ENCODE peak calls at places on chromosomes 1 and 21, in seven cellular contexts. S is mucosa of descending colon; V is Peyer's patch; C is CD8-positive, alpha-beta T cell; Z is ovary; J is nephron progenitor cell; M is body of pancreas. R is an unnamed sample.

GRCh38 chr1:14778882-14779594 is 180.6 kb downstream of the KAZN start:
- DNase-seq in S (no peak), V (no peak), C (no peak), Z (no peak), J (peak), M (peak), R (peak)

GRCh38 chr1:228066891-228067654 is 15.4 kb upstream of the ARF1 start:
- DNase-seq in S (no peak), V (peak), C (no peak), Z (no peak), J (no peak), M (no peak), R (no peak)

GRCh38 chr1:206117151-206117948 is at the start of gene AVPR1B:
- DNase-seq in S (peak), V (peak), C (no peak), Z (no peak), J (peak), M (peak), R (no peak)

GRCh38 chr1:60833173-60833572 is 249.2 kb upstream of the NFIA start:
- DNase-seq in S (peak), V (no peak), C (no peak), Z (no peak), J (no peak), M (no peak), R (no peak)

GRCh38 chr1:80417651-80418050 is 1383.1 kb upstream of the ADGRL2 start:
- DNase-seq in S (no peak), V (no peak), C (no peak), Z (no peak), J (no peak), M (no peak), R (no peak)

GRCh38 chr21:42193131-42193671 is 25.7 kb upstream of the ABCG1 start:
- DNase-seq in S (no peak), V (no peak), C (peak), Z (no peak), J (no peak), M (no peak), R (no peak)

GRCh38 chr21:20728691-20729090 is 269.5 kb upstream of the NCAM2 start:
- DNase-seq in S (no peak), V (no peak), C (no peak), Z (no peak), J (no peak), M (no peak), R (no peak)

GRCh38 chr1:198153103-198153502 is 3.7 kb upstream of the NEK7 start:
- DNase-seq in S (no peak), V (no peak), C (no peak), Z (no peak), J (no peak), M (peak), R (no peak)

GRCh38 chr1:94463765-94464330 is 45.7 kb downstream of the ABCD3 start:
- DNase-seq in S (no peak), V (no peak), C (no peak), Z (no peak), J (no peak), M (peak), R (peak)

GRCh38 chr21:41755934-41756773 is 10.7 kb downstream of the RIPK4 start:
- DNase-seq in S (no peak), V (peak), C (no peak), Z (no peak), J (no peak), M (no peak), R (no peak)

GRCh38 chr21:39251326-39251725 is 62.1 kb downstream of the BRWD1 start:
- DNase-seq in S (no peak), V (no peak), C (no peak), Z (no peak), J (no peak), M (no peak), R (no peak)

GRCh38 chr1:160711528-160712311 is at the start of gene CD48:
- DNase-seq in S (no peak), V (no peak), C (no peak), Z (no peak), J (no peak), M (no peak), R (no peak)

GRCh38 chr1:9191216-9191615 is 43.4 kb upstream of the H6PD start:
- DNase-seq in S (no peak), V (no peak), C (no peak), Z (no peak), J (no peak), M (no peak), R (no peak)

GRCh38 chr1:218390625-218391024 is 45.5 kb downstream of the TGFB2 start:
- DNase-seq in S (no peak), V (no peak), C (no peak), Z (no peak), J (no peak), M (no peak), R (no peak)

GRCh38 chr1:230385173-230385480 is 41.0 kb downstream of the PGBD5 start:
- DNase-seq in S (no peak), V (no peak), C (no peak), Z (no peak), J (no peak), M (no peak), R (no peak)

GRCh38 chr1:156951371-156951770 is 30.9 kb downstream of the LRRC71 start:
- DNase-seq in S (no peak), V (no peak), C (no peak), Z (no peak), J (no peak), M (no peak), R (no peak)

GRCh38 chr21:41560701-41561158 is 52.8 kb upstream of the TMPRSS2 start:
- DNase-seq in S (peak), V (peak), C (no peak), Z (no peak), J (no peak), M (no peak), R (no peak)

GRCh38 chr1:202063093-202063492 is 52.7 kb downstream of the ELF3 start:
- DNase-seq in S (no peak), V (no peak), C (no peak), Z (no peak), J (no peak), M (no peak), R (no peak)

GRCh38 chr1:244022301-244022700 is 28.8 kb upstream of the ZBTB18 start:
- DNase-seq in S (no peak), V (no peak), C (no peak), Z (no peak), J (no peak), M (no peak), R (no peak)

GRCh38 chr1:209789245-209789644 is 4.9 kb upstream of the C1orf74 start:
- DNase-seq in S (no peak), V (no peak), C (no peak), Z (no peak), J (no peak), M (no peak), R (no peak)

GRCh38 chr1:36510418-36510817 is 27.7 kb upstream of the CSF3R start:
- DNase-seq in S (no peak), V (no peak), C (no peak), Z (no peak), J (no peak), M (no peak), R (no peak)

GRCh38 chr1:56073614-56074356 is 505.6 kb downstream of the PLPP3 start:
- DNase-seq in S (no peak), V (no peak), C (no peak), Z (peak), J (no peak), M (peak), R (no peak)

GRCh38 chr1:58895082-58895481 is 111.2 kb upstream of the JUN start:
- DNase-seq in S (no peak), V (no peak), C (no peak), Z (no peak), J (no peak), M (peak), R (no peak)

GRCh38 chr1:235532350-235532749 is 28.1 kb upstream of the B3GALNT2 start:
- DNase-seq in S (no peak), V (no peak), C (no peak), Z (no peak), J (no peak), M (no peak), R (no peak)

GRCh38 chr21:42847051-42847707 is 32.2 kb downstream of the WDR4 start:
- DNase-seq in S (peak), V (peak), C (no peak), Z (no peak), J (no peak), M (peak), R (no peak)

GRCh38 chr1:167648252-167648849 is 18.3 kb downstream of the RCSD1 start:
- DNase-seq in S (no peak), V (no peak), C (no peak), Z (no peak), J (no peak), M (no peak), R (no peak)

GRCh38 chr1:239896569-239896968 is 195.1 kb upstream of the FMN2 start:
- DNase-seq in S (no peak), V (no peak), C (no peak), Z (no peak), J (no peak), M (no peak), R (no peak)

GRCh38 chr1:181112071-181112929 is 23.8 kb downstream of the IER5 start:
- DNase-seq in S (peak), V (peak), C (no peak), Z (peak), J (no peak), M (peak), R (no peak)

GRCh38 chr21:39087238-39087975 is 95.8 kb downstream of the PSMG1 start:
- DNase-seq in S (no peak), V (no peak), C (no peak), Z (no peak), J (no peak), M (no peak), R (no peak)

GRCh38 chr21:30257773-30258172 is 25.0 kb downstream of the KRTAP24-1 start:
- DNase-seq in S (no peak), V (no peak), C (no peak), Z (no peak), J (peak), M (no peak), R (no peak)

GRCh38 chr1:108880850-108881249 is 4.1 kb downstream of the GPSM2 start:
- DNase-seq in S (no peak), V (no peak), C (no peak), Z (no peak), J (no peak), M (no peak), R (no peak)

GRCh38 chr1:200336111-200336845 is 73.6 kb downstream of the ZNF281 start:
- DNase-seq in S (no peak), V (no peak), C (no peak), Z (no peak), J (no peak), M (no peak), R (no peak)

DNA sequence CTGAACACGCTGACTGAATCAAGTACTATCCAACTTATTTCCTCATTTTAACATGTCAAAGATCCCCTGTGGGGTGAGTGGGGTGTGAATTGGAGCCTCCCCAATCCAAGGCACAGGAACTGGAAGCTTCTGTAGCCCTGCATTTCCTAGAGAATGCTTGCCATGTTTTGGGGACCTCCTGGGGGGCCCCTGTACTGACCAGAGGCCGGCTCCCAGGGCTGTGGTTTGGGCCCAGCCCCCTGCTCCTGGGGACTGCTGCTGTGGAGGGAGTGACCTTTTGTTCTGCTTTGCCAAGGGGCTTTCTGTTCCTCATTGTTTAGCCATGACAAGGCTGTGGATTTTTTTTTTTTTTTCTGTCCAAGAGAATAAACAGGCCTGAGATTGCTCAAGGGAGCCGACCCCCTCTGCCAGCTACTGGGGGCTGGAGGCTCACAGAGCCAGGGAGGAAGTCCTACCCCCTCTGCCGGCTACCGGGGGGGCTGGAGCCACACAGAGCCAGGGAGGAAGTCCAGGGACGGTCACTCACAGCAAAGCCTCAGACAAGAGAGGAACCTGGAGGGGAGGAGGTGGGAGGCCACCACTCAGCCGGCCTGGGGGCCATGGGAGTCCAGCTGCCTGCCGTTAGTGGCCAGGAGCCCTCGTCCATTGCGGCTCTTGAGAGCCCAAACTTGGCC is 17.4 kb downstream of the TNFRSF1B start:
- DNase-seq in S (peak), V (peak), C (no peak), Z (peak), J (peak), M (peak), R (no peak)
- TF ChIP-seq CTCF in S (no peak), V (no peak), C (no peak), Z (peak), J (no peak), M (peak), R (no peak)

GRCh38 chr1:2134232-2134603 is 60.4 kb downstream of the FAAP20 start:
- DNase-seq in S (no peak), V (no peak), C (no peak), Z (no peak), J (no peak), M (no peak), R (no peak)

GRCh38 chr1:2135866-2136265 is 58.7 kb downstream of the FAAP20 start:
- DNase-seq in S (no peak), V (peak), C (no peak), Z (no peak), J (no peak), M (no peak), R (no peak)

GRCh38 chr1:2134604-2135307 is 59.8 kb downstream of the FAAP20 start:
- DNase-seq in S (peak), V (peak), C (no peak), Z (no peak), J (no peak), M (peak), R (no peak)

GRCh38 chr1:2136386-2136821 is 58.2 kb downstream of the FAAP20 start:
- DNase-seq in S (no peak), V (peak), C (no peak), Z (no peak), J (no peak), M (no peak), R (no peak)

GRCh38 chr1:2135425-2135824 is 59.1 kb downstream of the FAAP20 start:
- DNase-seq in S (no peak), V (peak), C (no peak), Z (peak), J (peak), M (peak), R (no peak)
- TF ChIP-seq CTCF in S (no peak), V (no peak), C (no peak), Z (no peak), J (no peak), M (no peak), R (no peak)

GRCh38 chr1:203422656-203423055 is 53.0 kb upstream of the PRELP start:
- DNase-seq in S (no peak), V (no peak), C (no peak), Z (no peak), J (no peak), M (no peak), R (no peak)

GRCh38 chr1:203424285-203424684 is 51.3 kb upstream of the PRELP start:
- DNase-seq in S (no peak), V (no peak), C (no peak), Z (no peak), J (no peak), M (no peak), R (no peak)

GRCh38 chr1:203421246-203421645 is 54.4 kb upstream of the PRELP start:
- DNase-seq in S (no peak), V (no peak), C (no peak), Z (no peak), J (no peak), M (no peak), R (no peak)

GRCh38 chr1:203420220-203420705 is 55.3 kb upstream of the PRELP start:
- DNase-seq in S (no peak), V (no peak), C (no peak), Z (no peak), J (no peak), M (no peak), R (no peak)

GRCh38 chr1:203422116-203422515 is 53.5 kb upstream of the PRELP start:
- DNase-seq in S (no peak), V (no peak), C (no peak), Z (no peak), J (no peak), M (no peak), R (no peak)
- TF ChIP-seq CTCF in S (no peak), V (no peak), C (no peak), Z (no peak), J (no peak), M (no peak), R (no peak)

DNA sequence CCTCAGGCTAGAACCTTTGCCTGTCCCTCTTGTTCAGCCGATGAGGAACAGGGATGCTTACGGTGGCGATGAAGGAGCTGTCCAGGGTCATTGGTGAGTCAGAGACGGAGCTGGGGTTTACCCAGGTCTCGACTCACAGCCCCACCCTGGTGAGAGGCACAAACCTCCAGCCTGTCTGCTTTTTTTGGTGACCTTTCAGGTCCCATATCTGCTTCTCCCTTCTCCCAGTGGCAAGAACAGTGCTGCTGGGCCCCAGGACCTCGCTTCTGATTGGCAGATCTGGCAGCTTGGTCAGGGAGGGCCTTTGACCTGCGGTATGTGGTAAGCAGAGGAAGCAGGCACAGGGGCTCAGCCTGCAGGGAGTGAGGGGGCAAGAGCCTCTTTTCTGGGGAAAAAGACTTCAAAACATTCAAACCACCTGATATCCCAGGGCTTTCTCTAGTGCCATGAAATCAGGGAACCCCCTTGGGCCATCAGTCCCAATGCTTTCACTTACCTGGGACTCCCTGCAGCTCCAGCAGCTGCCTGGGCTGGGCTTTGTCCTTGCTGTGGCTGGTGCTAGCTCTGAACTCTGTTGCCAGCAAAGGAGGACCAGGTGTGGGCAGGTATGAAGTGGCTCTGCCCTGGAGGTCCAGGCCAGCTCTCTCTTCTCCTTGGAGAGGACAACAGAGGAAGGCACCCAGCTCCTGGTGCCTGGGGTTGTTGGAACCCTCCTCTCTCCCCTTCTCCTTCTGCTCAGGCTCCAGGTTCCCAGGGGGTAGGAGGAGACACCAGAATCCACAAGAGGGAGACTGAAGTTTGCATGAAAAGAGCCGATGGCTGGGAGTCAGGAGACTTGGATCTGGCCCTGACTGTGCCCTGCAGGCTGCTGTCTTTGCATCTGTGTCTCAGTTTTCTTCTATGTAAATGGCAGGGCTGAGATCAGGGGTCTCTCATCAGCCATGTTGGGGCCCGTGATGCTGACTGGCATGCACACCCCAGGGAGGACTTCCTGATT is 41.4 kb downstream of the TRIM62 start:
- DNase-seq in S (no peak), V (peak), C (no peak), Z (no peak), J (no peak), M (no peak), R (no peak)
- TF ChIP-seq CTCF in S (no peak), V (no peak), C (no peak), Z (no peak), J (no peak), M (no peak), R (no peak)

DNA sequence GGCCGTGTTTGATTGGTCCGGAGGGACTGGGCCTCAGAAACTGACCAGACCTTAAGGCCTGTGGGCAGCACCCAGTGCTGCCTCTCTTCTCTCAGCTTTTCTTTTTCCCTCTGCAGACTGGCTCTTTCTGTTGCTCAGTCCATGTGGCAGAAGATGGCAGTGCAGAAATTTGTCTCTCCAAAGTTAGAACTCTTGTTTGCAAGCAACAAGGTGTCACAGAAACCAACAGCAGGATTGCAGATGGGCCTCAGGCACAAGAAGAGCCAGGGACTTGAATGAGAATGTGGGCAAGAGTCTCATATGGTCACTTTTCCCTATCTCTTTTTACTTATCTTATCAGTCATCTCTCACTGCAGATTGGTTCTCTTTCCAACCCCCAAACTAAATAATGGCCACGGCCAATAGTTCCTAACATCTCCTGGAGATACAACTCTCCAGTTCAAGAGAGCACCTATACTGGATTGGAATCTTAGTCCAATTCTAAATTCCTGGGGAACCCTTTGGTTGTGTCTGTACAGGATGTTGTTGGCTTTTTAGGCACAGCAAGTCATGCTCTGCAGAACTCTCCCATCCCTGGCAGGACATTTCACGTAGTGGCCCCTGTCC is 95.4 kb upstream of the RALGPS2 start:
- DNase-seq in S (no peak), V (no peak), C (no peak), Z (no peak), J (no peak), M (no peak), R (no peak)
- TF ChIP-seq CTCF in S (no peak), V (no peak), C (no peak), Z (no peak), J (no peak), M (no peak), R (no peak)

DNA sequence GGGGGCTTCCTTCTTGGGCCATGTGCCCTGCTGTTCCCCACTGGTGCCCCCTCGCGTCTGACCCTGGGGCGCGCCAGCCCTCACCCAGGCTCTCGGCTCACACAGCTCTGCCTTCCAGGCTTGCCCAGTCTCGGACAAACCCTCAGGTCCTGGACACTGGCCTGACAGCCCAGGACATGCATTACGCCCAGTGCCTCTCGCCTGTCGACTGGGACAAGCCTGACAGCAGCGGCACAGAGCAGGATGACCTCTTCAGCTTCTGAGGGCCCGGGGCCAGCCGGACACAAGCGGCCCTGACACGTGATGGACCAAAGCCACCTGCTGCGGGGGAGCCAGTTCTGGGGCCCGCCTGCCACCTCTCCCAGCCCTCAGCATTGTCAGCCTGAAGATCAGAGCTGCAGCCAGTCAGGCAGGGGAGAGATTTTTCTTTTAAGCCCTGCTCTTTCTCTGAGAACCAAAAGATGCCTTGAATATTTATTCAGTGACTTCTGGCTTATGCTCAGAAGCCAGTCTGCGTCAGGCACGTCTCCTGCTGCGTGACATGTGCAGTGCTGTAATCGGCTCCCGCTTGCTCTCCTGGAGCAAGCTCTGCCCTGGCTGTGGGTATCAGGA is 23.4 kb downstream of the LDLRAP1 start:
- DNase-seq in S (no peak), V (no peak), C (no peak), Z (peak), J (peak), M (no peak), R (no peak)
- TF ChIP-seq CTCF in S (no peak), V (no peak), C (peak), Z (no peak), J (no peak), M (no peak), R (peak)

GRCh38 chr1:68442822-68443556 is 6.8 kb downstream of the RPE65 start:
- DNase-seq in S (no peak), V (no peak), C (no peak), Z (no peak), J (peak), M (peak), R (peak)
- TF ChIP-seq CTCF in S (no peak), V (peak), C (no peak), Z (no peak), J (peak), M (peak), R (peak)

R was measured in GM13977.